ENCODE peak calls at places on chromosomes 2 and 18, in eight cellular contexts. R, Y, K, U, E, Q, C and G are unnamed samples.

GRCh38 chr18:32724071-32724696 is 48.6 kb downstream of the KLHL14 start:
- DNase-seq in Y (no peak), Q (no peak), U (no peak), C (no peak), K (no peak), E (no peak), R (no peak), G (no peak)

GRCh38 chr2:112706170-112706664 is 14.6 kb upstream of the NT5DC4 start:
- DNase-seq in E (no peak), Y (peak), R (no peak), K (no peak), Q (no peak), C (no peak), U (peak), G (no peak)

GRCh38 chr2:78541451-78542267 is 483.8 kb upstream of the REG3G start:
- DNase-seq in E (no peak), Y (peak), U (no peak), K (no peak), R (no peak), Q (no peak), C (no peak), G (no peak)

GRCh38 chr2:152054593-152054992 is 44.3 kb downstream of the CACNB4 start:
- DNase-seq in Q (no peak), C (no peak), Y (peak), R (no peak), K (no peak), U (no peak), E (no peak), G (peak)

GRCh38 chr18:74652392-74652988 is 54.8 kb downstream of the ZNF407 start:
- DNase-seq in Q (no peak), C (no peak), K (no peak), U (no peak), E (no peak), Y (peak), R (peak), G (peak)

GRCh38 chr2:74418312-74418711 is 3.1 kb downstream of the C2orf81 start:
- DNase-seq in Y (no peak), E (no peak), C (no peak), Q (no peak), R (no peak), U (no peak), K (no peak), G (no peak)

GRCh38 chr18:48715651-48716354 is 177.0 kb downstream of the CTIF start:
- DNase-seq in E (no peak), Y (no peak), K (no peak), U (no peak), Q (no peak), C (no peak), R (no peak), G (peak)

GRCh38 chr2:43114210-43114609 is 112.2 kb downstream of the ZFP36L2 start:
- DNase-seq in R (no peak), U (no peak), K (no peak), Q (no peak), C (no peak), Y (peak), E (no peak), G (no peak)

GRCh38 chr2:170221317-170222288 is 43.7 kb downstream of the MYO3B start:
- DNase-seq in E (no peak), Q (no peak), U (no peak), K (no peak), R (no peak), C (no peak), Y (no peak), G (peak)

GRCh38 chr2:111025288-111025687 is 95.4 kb upstream of the BCL2L11 start:
- DNase-seq in Y (no peak), Q (no peak), U (no peak), R (no peak), E (no peak), K (no peak), C (no peak), G (no peak)

GRCh38 chr2:113281920-113282746 is 3.4 kb upstream of the PAX8 start:
- DNase-seq in C (no peak), Y (peak), R (no peak), U (no peak), Q (no peak), K (no peak), E (no peak), G (peak)